ENCODE peak calls at places on chromosomes 1 and 21, in seven cellular contexts. One of them, this sample, is unnamed.

GRCh38 chr1:224525411-224526040 is 90.6 kb upstream of the CNIH3 start:
- DNase-seq in effector memory CD8-positive, alpha-beta T cell: no peak
- DNase-seq in activated CD4-positive, alpha-beta T cell treated with anti-CD3 and anti-CD28 coated beads, Interleukin-2, amount 10 ng/mL, durations not matched to agents 7 days and 5 days: no peak
- DNase-seq in left ventricle myocardium superior: no peak
- DNase-seq in neural progenitor cell: no peak
- DNase-seq in activated T-helper 1 cell treated with Interleukin-2 at 50 U/mL for 16 hours: no peak
- DNase-seq in Caki2: peak
- DNase-seq in this sample: no peak

GRCh38 chr21:45993210-45994085 is 11.9 kb downstream of the COL6A1 start:
- DNase-seq in activated T-helper 1 cell treated with Interleukin-2 at 50 U/mL for 16 hours: no peak
- DNase-seq in activated CD4-positive, alpha-beta T cell treated with anti-CD3 and anti-CD28 coated beads, Interleukin-2, amount 10 ng/mL, durations not matched to agents 7 days and 5 days: no peak
- DNase-seq in effector memory CD8-positive, alpha-beta T cell: no peak
- DNase-seq in Caki2: no peak
- DNase-seq in left ventricle myocardium superior: peak
- DNase-seq in neural progenitor cell: no peak
- DNase-seq in this sample: no peak

GRCh38 chr21:34129039-34129891 is 55.9 kb downstream of the MRPS6 start:
- DNase-seq in Caki2: no peak
- DNase-seq in activated T-helper 1 cell treated with Interleukin-2 at 50 U/mL for 16 hours: peak
- DNase-seq in neural progenitor cell: peak
- DNase-seq in activated CD4-positive, alpha-beta T cell treated with anti-CD3 and anti-CD28 coated beads, Interleukin-2, amount 10 ng/mL, durations not matched to agents 7 days and 5 days: peak
- DNase-seq in effector memory CD8-positive, alpha-beta T cell: no peak
- DNase-seq in left ventricle myocardium superior: peak
- DNase-seq in this sample: peak

GRCh38 chr1:212457740-212458338 is 25.1 kb downstream of the NENF start:
- DNase-seq in Caki2: peak
- DNase-seq in left ventricle myocardium superior: no peak
- DNase-seq in activated CD4-positive, alpha-beta T cell treated with anti-CD3 and anti-CD28 coated beads, Interleukin-2, amount 10 ng/mL, durations not matched to agents 7 days and 5 days: peak
- DNase-seq in neural progenitor cell: peak
- DNase-seq in effector memory CD8-positive, alpha-beta T cell: peak
- DNase-seq in activated T-helper 1 cell treated with Interleukin-2 at 50 U/mL for 16 hours: peak
- DNase-seq in this sample: peak

GRCh38 chr1:213381572-213382084 is 330.6 kb downstream of the RPS6KC1 start:
- DNase-seq in activated CD4-positive, alpha-beta T cell treated with anti-CD3 and anti-CD28 coated beads, Interleukin-2, amount 10 ng/mL, durations not matched to agents 7 days and 5 days: no peak
- DNase-seq in neural progenitor cell: no peak
- DNase-seq in Caki2: no peak
- DNase-seq in left ventricle myocardium superior: peak
- DNase-seq in activated T-helper 1 cell treated with Interleukin-2 at 50 U/mL for 16 hours: no peak
- DNase-seq in effector memory CD8-positive, alpha-beta T cell: no peak
- DNase-seq in this sample: no peak

GRCh38 chr1:64065571-64065970 is 137.9 kb upstream of the UBE2U start:
- DNase-seq in effector memory CD8-positive, alpha-beta T cell: no peak
- DNase-seq in activated T-helper 1 cell treated with Interleukin-2 at 50 U/mL for 16 hours: no peak
- DNase-seq in left ventricle myocardium superior: no peak
- DNase-seq in activated CD4-positive, alpha-beta T cell treated with anti-CD3 and anti-CD28 coated beads, Interleukin-2, amount 10 ng/mL, durations not matched to agents 7 days and 5 days: no peak
- DNase-seq in neural progenitor cell: no peak
- DNase-seq in Caki2: no peak
- DNase-seq in this sample: no peak

GRCh38 chr1:153790996-153791855 is 16.0 kb downstream of the SLC27A3 start:
- DNase-seq in Caki2: no peak
- DNase-seq in effector memory CD8-positive, alpha-beta T cell: no peak
- DNase-seq in activated CD4-positive, alpha-beta T cell treated with anti-CD3 and anti-CD28 coated beads, Interleukin-2, amount 10 ng/mL, durations not matched to agents 7 days and 5 days: peak
- DNase-seq in neural progenitor cell: no peak
- DNase-seq in left ventricle myocardium superior: peak
- DNase-seq in activated T-helper 1 cell treated with Interleukin-2 at 50 U/mL for 16 hours: no peak
- DNase-seq in this sample: no peak

GRCh38 chr1:205774277-205775014 is 836 bp downstream of the RAB29 start:
- DNase-seq in left ventricle myocardium superior: no peak
- DNase-seq in activated T-helper 1 cell treated with Interleukin-2 at 50 U/mL for 16 hours: peak
- DNase-seq in Caki2: no peak
- DNase-seq in neural progenitor cell: peak
- DNase-seq in effector memory CD8-positive, alpha-beta T cell: peak
- DNase-seq in activated CD4-positive, alpha-beta T cell treated with anti-CD3 and anti-CD28 coated beads, Interleukin-2, amount 10 ng/mL, durations not matched to agents 7 days and 5 days: peak
- DNase-seq in this sample: peak

GRCh38 chr1:37240897-37241296 is 206.6 kb upstream of the GRIK3 start:
- DNase-seq in left ventricle myocardium superior: no peak
- DNase-seq in activated T-helper 1 cell treated with Interleukin-2 at 50 U/mL for 16 hours: no peak
- DNase-seq in Caki2: no peak
- DNase-seq in effector memory CD8-positive, alpha-beta T cell: no peak
- DNase-seq in activated CD4-positive, alpha-beta T cell treated with anti-CD3 and anti-CD28 coated beads, Interleukin-2, amount 10 ng/mL, durations not matched to agents 7 days and 5 days: no peak
- DNase-seq in neural progenitor cell: peak
- DNase-seq in this sample: no peak

GRCh38 chr1:214193691-214194090 is 87.3 kb upstream of the SMYD2 start:
- DNase-seq in Caki2: no peak
- DNase-seq in activated T-helper 1 cell treated with Interleukin-2 at 50 U/mL for 16 hours: no peak
- DNase-seq in effector memory CD8-positive, alpha-beta T cell: no peak
- DNase-seq in left ventricle myocardium superior: no peak
- DNase-seq in neural progenitor cell: no peak
- DNase-seq in activated CD4-positive, alpha-beta T cell treated with anti-CD3 and anti-CD28 coated beads, Interleukin-2, amount 10 ng/mL, durations not matched to agents 7 days and 5 days: no peak
- DNase-seq in this sample: no peak

GRCh38 chr1:186615332-186615731 is 64.9 kb downstream of the PTGS2 start:
- DNase-seq in left ventricle myocardium superior: no peak
- DNase-seq in activated CD4-positive, alpha-beta T cell treated with anti-CD3 and anti-CD28 coated beads, Interleukin-2, amount 10 ng/mL, durations not matched to agents 7 days and 5 days: no peak
- DNase-seq in Caki2: no peak
- DNase-seq in activated T-helper 1 cell treated with Interleukin-2 at 50 U/mL for 16 hours: no peak
- DNase-seq in neural progenitor cell: no peak
- DNase-seq in effector memory CD8-positive, alpha-beta T cell: no peak
- DNase-seq in this sample: no peak

GRCh38 chr1:50921029-50921428 is 39.0 kb downstream of the FAF1 start:
- DNase-seq in activated CD4-positive, alpha-beta T cell treated with anti-CD3 and anti-CD28 coated beads, Interleukin-2, amount 10 ng/mL, durations not matched to agents 7 days and 5 days: no peak
- DNase-seq in effector memory CD8-positive, alpha-beta T cell: no peak
- DNase-seq in neural progenitor cell: no peak
- DNase-seq in activated T-helper 1 cell treated with Interleukin-2 at 50 U/mL for 16 hours: no peak
- DNase-seq in left ventricle myocardium superior: peak
- DNase-seq in Caki2: no peak
- DNase-seq in this sample: no peak

GRCh38 chr1:179941439-179941838 is 13.2 kb upstream of the CEP350 start:
- DNase-seq in left ventricle myocardium superior: no peak
- DNase-seq in activated T-helper 1 cell treated with Interleukin-2 at 50 U/mL for 16 hours: no peak
- DNase-seq in effector memory CD8-positive, alpha-beta T cell: no peak
- DNase-seq in neural progenitor cell: no peak
- DNase-seq in Caki2: no peak
- DNase-seq in activated CD4-positive, alpha-beta T cell treated with anti-CD3 and anti-CD28 coated beads, Interleukin-2, amount 10 ng/mL, durations not matched to agents 7 days and 5 days: no peak
- DNase-seq in this sample: no peak

GRCh38 chr21:26842976-26843911 is 2.0 kb downstream of the ADAMTS1 start:
- DNase-seq in activated T-helper 1 cell treated with Interleukin-2 at 50 U/mL for 16 hours: no peak
- DNase-seq in activated CD4-positive, alpha-beta T cell treated with anti-CD3 and anti-CD28 coated beads, Interleukin-2, amount 10 ng/mL, durations not matched to agents 7 days and 5 days: peak
- DNase-seq in Caki2: peak
- DNase-seq in effector memory CD8-positive, alpha-beta T cell: no peak
- DNase-seq in left ventricle myocardium superior: peak
- DNase-seq in neural progenitor cell: peak
- DNase-seq in this sample: peak

GRCh38 chr1:8970870-8971337 is 25.2 kb downstream of the CA6 start:
- DNase-seq in activated CD4-positive, alpha-beta T cell treated with anti-CD3 and anti-CD28 coated beads, Interleukin-2, amount 10 ng/mL, durations not matched to agents 7 days and 5 days: peak
- DNase-seq in activated T-helper 1 cell treated with Interleukin-2 at 50 U/mL for 16 hours: no peak
- DNase-seq in Caki2: no peak
- DNase-seq in left ventricle myocardium superior: no peak
- DNase-seq in effector memory CD8-positive, alpha-beta T cell: peak
- DNase-seq in neural progenitor cell: no peak
- DNase-seq in this sample: peak

GRCh38 chr1:176515310-176515709 is 52.3 kb downstream of the PAPPA2 start:
- DNase-seq in neural progenitor cell: no peak
- DNase-seq in activated T-helper 1 cell treated with Interleukin-2 at 50 U/mL for 16 hours: no peak
- DNase-seq in Caki2: peak
- DNase-seq in effector memory CD8-positive, alpha-beta T cell: no peak
- DNase-seq in activated CD4-positive, alpha-beta T cell treated with anti-CD3 and anti-CD28 coated beads, Interleukin-2, amount 10 ng/mL, durations not matched to agents 7 days and 5 days: no peak
- DNase-seq in left ventricle myocardium superior: no peak
- DNase-seq in this sample: no peak

GRCh38 chr1:3135073-3135745 is 66.2 kb downstream of the PRDM16 start:
- DNase-seq in activated CD4-positive, alpha-beta T cell treated with anti-CD3 and anti-CD28 coated beads, Interleukin-2, amount 10 ng/mL, durations not matched to agents 7 days and 5 days: no peak
- DNase-seq in left ventricle myocardium superior: no peak
- DNase-seq in effector memory CD8-positive, alpha-beta T cell: no peak
- DNase-seq in activated T-helper 1 cell treated with Interleukin-2 at 50 U/mL for 16 hours: no peak
- DNase-seq in neural progenitor cell: peak
- DNase-seq in Caki2: no peak
- DNase-seq in this sample: no peak

GRCh38 chr1:65793359-65793732 is 651 bp downstream of the PDE4B start:
- DNase-seq in left ventricle myocardium superior: peak
- DNase-seq in activated T-helper 1 cell treated with Interleukin-2 at 50 U/mL for 16 hours: no peak
- DNase-seq in Caki2: no peak
- DNase-seq in activated CD4-positive, alpha-beta T cell treated with anti-CD3 and anti-CD28 coated beads, Interleukin-2, amount 10 ng/mL, durations not matched to agents 7 days and 5 days: no peak
- DNase-seq in neural progenitor cell: peak
- DNase-seq in effector memory CD8-positive, alpha-beta T cell: no peak
- DNase-seq in this sample: no peak

GRCh38 chr1:228459091-228459993 is 27.8 kb upstream of the RNF187 start:
- DNase-seq in Caki2: no peak
- DNase-seq in activated T-helper 1 cell treated with Interleukin-2 at 50 U/mL for 16 hours: peak
- DNase-seq in activated CD4-positive, alpha-beta T cell treated with anti-CD3 and anti-CD28 coated beads, Interleukin-2, amount 10 ng/mL, durations not matched to agents 7 days and 5 days: peak
- DNase-seq in neural progenitor cell: peak
- DNase-seq in left ventricle myocardium superior: peak
- DNase-seq in effector memory CD8-positive, alpha-beta T cell: peak
- DNase-seq in this sample: peak

GRCh38 chr1:25193151-25193742 is 39.1 kb downstream of the SYF2 start:
- DNase-seq in activated CD4-positive, alpha-beta T cell treated with anti-CD3 and anti-CD28 coated beads, Interleukin-2, amount 10 ng/mL, durations not matched to agents 7 days and 5 days: no peak
- DNase-seq in neural progenitor cell: no peak
- DNase-seq in Caki2: no peak
- DNase-seq in left ventricle myocardium superior: no peak
- DNase-seq in activated T-helper 1 cell treated with Interleukin-2 at 50 U/mL for 16 hours: no peak
- DNase-seq in effector memory CD8-positive, alpha-beta T cell: no peak
- DNase-seq in this sample: no peak

GRCh38 chr1:203559523-203559922 is 65.6 kb downstream of the OPTC start:
- DNase-seq in Caki2: no peak
- DNase-seq in activated T-helper 1 cell treated with Interleukin-2 at 50 U/mL for 16 hours: no peak
- DNase-seq in neural progenitor cell: no peak
- DNase-seq in effector memory CD8-positive, alpha-beta T cell: no peak
- DNase-seq in activated CD4-positive, alpha-beta T cell treated with anti-CD3 and anti-CD28 coated beads, Interleukin-2, amount 10 ng/mL, durations not matched to agents 7 days and 5 days: no peak
- DNase-seq in left ventricle myocardium superior: no peak
- DNase-seq in this sample: no peak

GRCh38 chr1:183185941-183186490 is at the start of gene LAMC2:
- DNase-seq in Caki2: peak
- DNase-seq in neural progenitor cell: peak
- DNase-seq in left ventricle myocardium superior: peak
- DNase-seq in effector memory CD8-positive, alpha-beta T cell: no peak
- DNase-seq in activated CD4-positive, alpha-beta T cell treated with anti-CD3 and anti-CD28 coated beads, Interleukin-2, amount 10 ng/mL, durations not matched to agents 7 days and 5 days: no peak
- DNase-seq in activated T-helper 1 cell treated with Interleukin-2 at 50 U/mL for 16 hours: no peak
- DNase-seq in this sample: peak

GRCh38 chr1:9905010-9905409 is 5.1 kb downstream of the CTNNBIP1 start:
- DNase-seq in left ventricle myocardium superior: no peak
- DNase-seq in Caki2: no peak
- DNase-seq in neural progenitor cell: no peak
- DNase-seq in activated CD4-positive, alpha-beta T cell treated with anti-CD3 and anti-CD28 coated beads, Interleukin-2, amount 10 ng/mL, durations not matched to agents 7 days and 5 days: no peak
- DNase-seq in effector memory CD8-positive, alpha-beta T cell: no peak
- DNase-seq in activated T-helper 1 cell treated with Interleukin-2 at 50 U/mL for 16 hours: no peak
- DNase-seq in this sample: no peak

GRCh38 chr21:33949516-33950424 is 34.2 kb upstream of the ATP5PO start:
- DNase-seq in neural progenitor cell: no peak
- DNase-seq in activated T-helper 1 cell treated with Interleukin-2 at 50 U/mL for 16 hours: peak
- DNase-seq in left ventricle myocardium superior: no peak
- DNase-seq in Caki2: peak
- DNase-seq in effector memory CD8-positive, alpha-beta T cell: peak
- DNase-seq in activated CD4-positive, alpha-beta T cell treated with anti-CD3 and anti-CD28 coated beads, Interleukin-2, amount 10 ng/mL, durations not matched to agents 7 days and 5 days: peak
- DNase-seq in this sample: peak

GRCh38 chr1:205225901-205226765 is 1.6 kb upstream of the TMCC2 start:
- DNase-seq in effector memory CD8-positive, alpha-beta T cell: no peak
- DNase-seq in Caki2: no peak
- DNase-seq in activated CD4-positive, alpha-beta T cell treated with anti-CD3 and anti-CD28 coated beads, Interleukin-2, amount 10 ng/mL, durations not matched to agents 7 days and 5 days: no peak
- DNase-seq in activated T-helper 1 cell treated with Interleukin-2 at 50 U/mL for 16 hours: no peak
- DNase-seq in neural progenitor cell: no peak
- DNase-seq in left ventricle myocardium superior: no peak
- DNase-seq in this sample: no peak

GRCh38 chr1:109786107-109786470 is 22.4 kb upstream of the EPS8L3 start:
- DNase-seq in left ventricle myocardium superior: no peak
- DNase-seq in neural progenitor cell: no peak
- DNase-seq in activated CD4-positive, alpha-beta T cell treated with anti-CD3 and anti-CD28 coated beads, Interleukin-2, amount 10 ng/mL, durations not matched to agents 7 days and 5 days: no peak
- DNase-seq in effector memory CD8-positive, alpha-beta T cell: no peak
- DNase-seq in activated T-helper 1 cell treated with Interleukin-2 at 50 U/mL for 16 hours: no peak
- DNase-seq in Caki2: no peak
- DNase-seq in this sample: no peak

GRCh38 chr21:29340228-29340627 is 41.5 kb downstream of the BACH1 start:
- DNase-seq in activated CD4-positive, alpha-beta T cell treated with anti-CD3 and anti-CD28 coated beads, Interleukin-2, amount 10 ng/mL, durations not matched to agents 7 days and 5 days: no peak
- DNase-seq in left ventricle myocardium superior: no peak
- DNase-seq in neural progenitor cell: no peak
- DNase-seq in activated T-helper 1 cell treated with Interleukin-2 at 50 U/mL for 16 hours: no peak
- DNase-seq in effector memory CD8-positive, alpha-beta T cell: no peak
- DNase-seq in Caki2: no peak
- DNase-seq in this sample: no peak

GRCh38 chr1:228770779-228771223 is 35.5 kb downstream of the RHOU start:
- DNase-seq in activated CD4-positive, alpha-beta T cell treated with anti-CD3 and anti-CD28 coated beads, Interleukin-2, amount 10 ng/mL, durations not matched to agents 7 days and 5 days: no peak
- DNase-seq in activated T-helper 1 cell treated with Interleukin-2 at 50 U/mL for 16 hours: no peak
- DNase-seq in Caki2: no peak
- DNase-seq in effector memory CD8-positive, alpha-beta T cell: no peak
- DNase-seq in left ventricle myocardium superior: no peak
- DNase-seq in neural progenitor cell: no peak
- DNase-seq in this sample: no peak

This sample was measured in activated naive CD8-positive, alpha-beta T cell treated with anti-CD3 and anti-CD28 coated beads, Interleukin-2, amount 50 U/mL, for 24 hours.